ENCODE peak calls at places on chromosomes 13 and 19, in ten cellular contexts. O is kidney; W is CD8-positive, alpha-beta memory T cell; Z is breast epithelium; P is stomach; S is mammary epithelial cell; B is PC-3; G is IMR-90; A is A673; V is fibroblast of lung. I is an unnamed sample.

GRCh38 chr13:68727165-68727564 is 1380.5 kb upstream of the ATXN8OS start:
- DNase-seq in P (no peak), B (peak; percentile 46), W (no peak), Z (no peak), S (peak; percentile 23), G (peak; percentile 0), O (no peak), V (no peak), A (no peak), I (no peak)

GRCh38 chr19:49570138-49570856 is 10.1 kb downstream of the NOSIP start:
- DNase-seq in W (peak; percentile 82), S (peak; percentile 58), V (peak; percentile 89), Z (no peak), P (peak; percentile 65), G (peak; percentile 84), A (peak; percentile 94), O (no peak), B (peak; percentile 92), I (peak; percentile 82)

GRCh38 chr19:4556574-4557185 is 2.8 kb downstream of the SEMA6B start:
- DNase-seq in B (peak; percentile 84), A (peak; percentile 54), V (no peak), W (no peak), S (peak; percentile 29), Z (no peak), G (no peak), O (no peak), P (no peak), I (peak; percentile 27)

GRCh38 chr19:2391118-2391725 is 31.2 kb downstream of the TMPRSS9 start:
- DNase-seq in V (peak; percentile 82), P (peak; percentile 32), A (peak; percentile 82), W (peak; percentile 55), S (peak; percentile 51), G (peak; percentile 78), B (peak; percentile 69), O (no peak), Z (no peak), I (peak; percentile 52)

GRCh38 chr13:25860862-25861261 is 191.0 kb downstream of the SHISA2 start:
- DNase-seq in A (no peak), B (peak; percentile 87), V (peak; percentile 71), O (no peak), S (peak; percentile 78), Z (no peak), G (peak; percentile 33), W (no peak), P (no peak), I (no peak)

GRCh38 chr13:84870190-84870589 is 929.0 kb downstream of the SLITRK6 start:
- DNase-seq in A (peak; percentile 48), P (no peak), B (peak; percentile 60), S (no peak), G (no peak), Z (no peak), O (no peak), V (no peak), W (no peak), I (peak; percentile 19)

GRCh38 chr13:33146843-33147611 is 130.8 kb downstream of the KL start:
- DNase-seq in P (no peak), V (no peak), S (peak; percentile 6), B (no peak), Z (no peak), O (no peak), W (no peak), G (no peak), A (no peak), I (no peak)

GRCh38 chr13:100520936-100521765 is 67.4 kb downstream of the GGACT start:
- DNase-seq in V (no peak), A (peak; percentile 66), G (no peak), O (no peak), B (no peak), W (no peak), Z (no peak), P (no peak), S (no peak), I (no peak)

GRCh38 chr13:110412132-110412912 is 105.2 kb downstream of the COL4A2 start:
- DNase-seq in O (peak; percentile 93), V (peak; percentile 100), Z (peak; percentile 91), A (peak; percentile 96), P (peak; percentile 74), S (peak; percentile 97), G (peak; percentile 100), W (peak; percentile 40), B (peak; percentile 92), I (peak; percentile 74)

DNA sequence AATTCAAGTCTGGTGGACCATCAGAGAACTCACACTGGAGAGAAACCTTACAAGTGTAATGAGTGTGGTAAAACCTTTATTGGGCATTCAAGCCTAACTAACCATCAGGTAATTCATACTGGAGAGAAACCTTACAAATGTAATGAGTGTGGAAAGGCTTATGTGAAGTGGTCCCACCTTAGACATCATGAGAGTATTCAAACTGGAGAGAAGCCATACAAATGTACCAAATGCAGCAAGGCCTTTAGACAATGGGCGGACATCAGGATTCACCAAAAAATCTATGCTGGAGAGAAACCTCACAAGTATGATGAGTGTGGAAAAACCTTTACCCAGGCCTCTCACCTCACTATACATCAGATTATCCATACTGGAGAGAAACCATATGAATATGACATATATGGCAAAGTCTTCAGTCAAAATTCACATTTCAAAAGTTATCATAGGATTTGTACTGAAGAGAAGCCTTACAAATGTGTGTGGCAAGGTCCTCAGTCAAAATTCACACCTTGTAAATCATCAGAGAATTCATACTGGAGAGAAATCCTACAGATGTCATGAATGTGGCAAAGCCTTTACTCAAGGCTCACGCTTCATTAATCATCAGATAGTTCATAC is 19.7 kb upstream of the ZNF665 start:
- DNase-seq in B (peak; percentile 21), V (no peak), Z (no peak), O (no peak), W (no peak), P (no peak), A (no peak), G (no peak), S (no peak), I (no peak)
- H3K4me3 ChIP-seq in B (no peak overlapping the region), V (no peak overlapping the region), Z (no peak overlapping the region), O (peak overlapping the region; percentile 19), W (peak overlapping the region; percentile 20), P (no peak overlapping the region), A (no peak overlapping the region), G (no peak overlapping the region), S (no peak overlapping the region), I (no peak overlapping the region)

GRCh38 chr19:1019980-1020867 is 699 bp downstream of the TMEM259 start:
- DNase-seq in G (no peak), W (no peak), B (no peak), P (no peak), O (peak; percentile 91), S (no peak), A (no peak), V (no peak), Z (no peak), I (no peak)
- H3K4me1 ChIP-seq in G (peaks cover 33% of the 10 kb centered on the region), W (peaks cover 60% of the 10 kb centered on the region), B (peaks cover 22% of the 10 kb centered on the region), P (peaks cover 70% of the 10 kb centered on the region), O (peaks cover 46% of the 10 kb centered on the region), S (peaks cover 45% of the 10 kb centered on the region), A (peaks cover 30% of the 10 kb centered on the region), V (peaks cover 20% of the 10 kb centered on the region), Z (peaks cover 46% of the 10 kb centered on the region), I (peaks cover 10% of the 10 kb centered on the region)

DNA sequence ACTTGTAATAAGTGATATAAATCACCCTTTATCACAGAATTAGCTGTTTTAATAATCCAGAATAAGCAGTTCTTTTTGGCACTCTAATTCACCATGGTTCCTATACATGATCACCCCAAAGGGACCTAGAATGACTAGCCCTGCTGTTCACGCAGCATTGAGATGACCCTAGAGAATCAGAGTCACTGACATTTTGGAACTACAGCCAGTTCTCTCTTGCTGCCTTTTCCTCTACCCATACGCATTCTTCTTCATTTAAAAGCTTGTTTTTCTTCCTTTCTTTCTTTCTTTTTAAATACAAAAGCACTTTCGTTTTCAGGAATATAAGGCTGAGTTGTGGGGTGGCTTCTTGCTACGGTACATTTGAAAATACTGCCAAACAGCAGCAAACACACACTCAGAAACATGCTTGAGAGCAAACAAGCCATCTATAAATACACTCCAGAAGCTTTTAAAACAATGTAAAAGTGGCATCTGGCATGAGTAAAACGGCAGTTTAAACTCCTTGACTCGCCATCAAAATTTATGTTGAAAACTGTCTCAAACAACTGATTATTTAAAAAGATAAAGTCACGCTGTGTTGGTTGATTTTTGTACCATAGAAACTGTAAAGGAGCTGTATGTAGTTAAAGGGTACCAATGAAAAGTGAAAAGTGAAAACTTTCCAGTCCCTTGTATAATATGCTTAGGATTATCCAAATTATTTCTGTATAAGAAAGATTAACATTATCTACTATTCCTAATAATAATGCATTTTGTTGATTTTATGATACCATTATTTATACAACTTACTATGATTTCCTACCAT is 95.6 kb downstream of the PCDH9 start:
- DNase-seq in P (no peak), V (peak; percentile 50), S (no peak), W (no peak), G (peak; percentile 25), B (no peak), Z (no peak), A (no peak), O (no peak), I (no peak)
- H3K4me3 ChIP-seq in P (peak overlapping the region; percentile 23), V (peak overlapping the region; percentile 37), S (no peak overlapping the region), W (no peak overlapping the region), G (peak overlapping the region; percentile 47), B (no peak overlapping the region), Z (no peak overlapping the region), A (no peak overlapping the region), O (peak overlapping the region; percentile 54), I (no peak overlapping the region)

DNA sequence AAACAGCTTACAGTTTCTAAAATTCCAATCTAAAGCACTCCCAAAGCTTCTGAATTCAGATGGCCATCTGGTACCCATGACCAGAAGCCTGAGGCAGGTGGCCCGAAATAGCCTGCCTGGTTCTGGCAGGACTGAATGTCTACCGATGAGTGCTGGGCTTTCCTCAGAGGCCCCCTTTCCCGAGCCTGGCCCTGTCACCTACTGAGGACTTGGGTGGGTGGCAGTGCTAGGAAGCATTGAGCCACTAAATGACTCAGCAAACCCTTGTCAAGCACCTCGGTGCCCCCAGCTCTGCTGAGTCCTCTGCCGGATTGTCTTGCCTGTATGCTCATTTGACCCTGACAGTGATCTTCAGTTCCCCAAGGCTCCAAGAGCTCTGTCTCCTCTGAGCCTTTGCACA is 17.8 kb downstream of the PPP1R37 start:
- DNase-seq in B (no peak), A (no peak), G (no peak), O (no peak), P (no peak), W (no peak), S (no peak), Z (no peak), V (no peak), I (no peak)
- H3K4me1 ChIP-seq in B (peaks cover 21% of the 10 kb centered on the region), A (no peaks in the 10 kb centered on the region), G (peaks cover 5% of the 10 kb centered on the region), O (peaks cover 5% of the 10 kb centered on the region), P (peaks cover 79% of the 10 kb centered on the region), W (peaks cover under 1% of the 10 kb centered on the region), S (no peaks in the 10 kb centered on the region), Z (peaks cover 10% of the 10 kb centered on the region), V (no peaks in the 10 kb centered on the region), I (no peaks in the 10 kb centered on the region)

GRCh38 chr19:12695514-12695913 is 917 bp downstream of the FBXW9 start:
- DNase-seq in S (no peak), W (no peak), O (no peak), A (no peak), B (no peak), V (no peak), Z (no peak), P (no peak), G (no peak), I (no peak)
- H3K4me3 ChIP-seq in S (peak overlapping the region; percentile 64), W (peak overlapping the region; percentile 58), O (peak overlapping the region; percentile 96), A (peak overlapping the region; percentile 89), B (peak overlapping the region; percentile 83), V (peak overlapping the region; percentile 83), Z (peak overlapping the region; percentile 94), P (peak overlapping the region; percentile 96), G (peak overlapping the region; percentile 26), I (peak overlapping the region; percentile 86)